ENCODE peak calls at places on chromosome 9, in ten cellular contexts. E, Z, T, P, Y, O, I, W, C and R are unnamed samples.

GRCh38 chr9:84296146-84296843 is 44.3 kb downstream of the SLC28A3 start:
- DNase-seq in Z (peak; percentile 70), T (peak; percentile 85), P (no peak), O (no peak), C (no peak), E (no peak), Y (no peak), I (no peak), W (no peak), R (peak; percentile 63)

GRCh38 chr9:107274096-107274495 is 9.0 kb upstream of the RAD23B start:
- DNase-seq in I (no peak), W (no peak), Z (no peak), T (no peak), P (no peak), C (no peak), Y (no peak), E (no peak), O (no peak), R (no peak)

GRCh38 chr9:79939819-79940218 is 368.1 kb downstream of the TLE4 start:
- DNase-seq in W (no peak), Y (no peak), I (no peak), P (no peak), Z (no peak), E (no peak), T (no peak), O (no peak), C (no peak), R (no peak)

GRCh38 chr9:90517103-90517502 is 125.5 kb downstream of the DIRAS2 start:
- DNase-seq in T (peak; percentile 13), Z (no peak), C (no peak), I (no peak), W (no peak), O (no peak), P (no peak), Y (no peak), E (no peak), R (no peak)

GRCh38 chr9:106218854-106219253 is 524.5 kb downstream of the TMEM38B start:
- DNase-seq in E (no peak), O (no peak), Y (no peak), W (no peak), P (no peak), C (no peak), Z (no peak), T (no peak), I (no peak), R (no peak)

GRCh38 chr9:97387936-97388684 is 23.8 kb upstream of the TDRD7 start:
- DNase-seq in W (no peak), O (no peak), T (no peak), I (no peak), E (no peak), C (no peak), Z (no peak), P (no peak), Y (no peak), R (no peak)

GRCh38 chr9:33452828-33453271 is 5.5 kb upstream of the AQP3 start:
- DNase-seq in P (no peak), O (peak; percentile 50), Z (peak; percentile 83), I (peak; percentile 90), Y (no peak), W (no peak), E (peak; percentile 51), C (peak; percentile 81), T (peak; percentile 97), R (peak; percentile 71)

GRCh38 chr9:18441245-18441644 is 32.7 kb upstream of the ADAMTSL1 start:
- DNase-seq in O (no peak), Z (peak; percentile 31), T (peak; percentile 33), E (no peak), Y (no peak), W (no peak), C (no peak), P (no peak), I (no peak), R (peak; percentile 6)

GRCh38 chr9:81969971-81970370 is 18.6 kb upstream of the SPATA31D1 start:
- DNase-seq in Z (peak; percentile 3), E (no peak), W (no peak), C (no peak), T (peak; percentile 41), Y (no peak), I (no peak), O (no peak), P (no peak), R (no peak)

GRCh38 chr9:124474151-124474550 is 23.9 kb downstream of the ADGRD2 start:
- DNase-seq in I (no peak), O (no peak), T (no peak), Z (no peak), E (no peak), Y (no peak), W (no peak), P (no peak), C (no peak), R (no peak)

GRCh38 chr9:91221332-91221731 is 140.4 kb downstream of the AUH start:
- DNase-seq in C (no peak), P (no peak), W (no peak), O (no peak), I (no peak), E (no peak), Y (no peak), Z (peak; percentile 77), T (no peak), R (no peak)

GRCh38 chr9:93039976-93040375 is 18.5 kb upstream of the SUSD3 start:
- DNase-seq in W (no peak), Y (no peak), T (no peak), O (no peak), P (no peak), E (no peak), I (no peak), C (no peak), Z (no peak), R (no peak)

GRCh38 chr9:93043122-93043521 is 15.4 kb upstream of the SUSD3 start:
- DNase-seq in W (no peak), P (no peak), O (no peak), T (no peak), E (no peak), I (no peak), Z (no peak), C (no peak), Y (no peak), R (no peak)

GRCh38 chr9:93040409-93040808 is 18.1 kb upstream of the SUSD3 start:
- DNase-seq in Z (no peak), T (no peak), C (no peak), P (no peak), W (no peak), O (no peak), Y (no peak), E (no peak), I (no peak), R (no peak)

GRCh38 chr9:93039456-93039855 is 19.0 kb upstream of the SUSD3 start:
- DNase-seq in W (no peak), Z (no peak), T (no peak), P (no peak), C (no peak), O (no peak), Y (no peak), E (no peak), I (no peak), R (no peak)

GRCh38 chr9:93041108-93041802 is 17.2 kb upstream of the SUSD3 start:
- DNase-seq in Z (no peak), Y (no peak), O (no peak), P (no peak), E (no peak), W (no peak), T (no peak), C (no peak), I (no peak), R (no peak)
- TF ChIP-seq CTCF in Z (no peak), Y (no peak), O (no peak), P (no peak), E (no peak), W (no peak), T (no peak), C (no peak), I (no peak), R (no peak)

DNA sequence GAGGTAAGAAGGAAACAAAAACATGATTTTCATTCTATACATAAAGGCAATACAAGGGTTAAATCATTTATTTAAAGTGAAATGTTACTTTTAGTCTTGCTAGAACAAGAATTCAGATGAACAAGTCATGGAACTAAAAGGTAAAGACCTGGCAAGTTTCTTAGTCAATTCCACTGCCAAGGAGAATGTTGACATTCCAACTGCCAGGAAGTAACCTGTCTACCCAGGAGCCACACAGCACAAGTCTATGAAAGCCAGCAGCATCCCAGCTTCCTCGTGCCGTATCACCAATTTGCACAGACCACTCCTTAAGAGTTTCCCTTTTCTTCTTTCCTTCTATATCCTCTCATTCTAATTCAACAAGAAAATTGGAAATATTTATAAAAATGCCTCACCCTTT is 79.9 kb downstream of the SETX start:
- DNase-seq in W (no peak), P (no peak), T (no peak), O (no peak), E (no peak), C (no peak), Y (no peak), Z (no peak), I (no peak), R (no peak)
- TF ChIP-seq CTCF in W (no peak), P (no peak), T (no peak), O (no peak), E (no peak), C (no peak), Y (no peak), Z (no peak), I (no peak), R (no peak)

GRCh38 chr9:126438757-126439401 is 112.2 kb downstream of the MVB12B start:
- DNase-seq in Y (no peak), P (no peak), C (no peak), E (peak; percentile 28), Z (no peak), T (no peak), W (no peak), O (no peak), I (no peak), R (no peak)
- TF ChIP-seq CTCF in Y (no peak), P (no peak), C (no peak), E (no peak), Z (no peak), T (no peak), W (no peak), O (no peak), I (no peak), R (no peak)

GRCh38 chr9:86500031-86500430 is 145.8 kb upstream of the TUT7 start:
- DNase-seq in O (no peak), E (no peak), I (no peak), C (no peak), P (no peak), T (no peak), Z (peak; percentile 13), W (no peak), Y (no peak), R (no peak)

GRCh38 chr9:86488794-86489193 is 134.6 kb upstream of the TUT7 start:
- DNase-seq in T (no peak), C (no peak), Y (no peak), W (no peak), Z (no peak), P (no peak), E (no peak), O (no peak), I (no peak), R (no peak)

GRCh38 chr9:86491634-86492266 is 137.5 kb upstream of the TUT7 start:
- DNase-seq in T (no peak), I (no peak), O (no peak), Z (no peak), W (no peak), P (no peak), C (no peak), Y (no peak), E (no peak), R (no peak)

DNA sequence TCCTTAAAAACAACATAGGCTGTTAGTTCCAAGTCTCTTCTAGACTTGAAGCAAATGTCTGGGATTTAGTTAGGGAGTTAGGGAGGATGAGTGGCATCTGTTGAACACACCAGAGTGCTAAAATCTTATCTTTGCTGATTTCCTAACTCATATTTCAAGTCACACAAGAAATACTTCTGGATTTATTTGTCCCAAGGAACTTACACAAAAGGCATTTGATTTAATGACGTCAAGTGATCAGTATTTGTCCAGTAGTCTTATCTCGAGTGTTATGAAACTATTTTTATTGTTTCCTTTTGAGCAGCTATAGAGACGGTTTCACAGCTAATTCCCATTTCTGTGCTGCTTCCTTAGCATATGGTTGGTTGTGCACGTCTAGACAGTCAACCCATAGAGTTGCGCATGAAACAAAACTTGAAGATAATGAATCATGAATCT is 140.5 kb upstream of the TUT7 start:
- DNase-seq in C (no peak), E (no peak), W (no peak), Y (no peak), I (no peak), Z (peak; percentile 25), O (no peak), P (no peak), T (peak; percentile 96), R (no peak)
- TF ChIP-seq CTCF in C (no peak), E (no peak), W (no peak), Y (no peak), I (no peak), Z (no peak), O (no peak), P (no peak), T (no peak), R (no peak)